ENCODE peak calls at places on chromosomes 12 and 14, in four cellular contexts. H is heart left ventricle, F is foreskin fibroblast, Z is tibial nerve. R is an unnamed sample.

GRCh38 chr12:105067511-105068031 is 16.7 kb downstream of the ALDH1L2 start:
- DNase-seq in H (no peak), F (peak; percentile 42), Z (no peak), R (no peak)

GRCh38 chr12:24814379-24815086 is 134.4 kb downstream of the BCAT1 start:
- DNase-seq in F (no peak), Z (no peak), H (no peak), R (no peak)

GRCh38 chr14:51844482-51844881 is 15.9 kb upstream of the GNG2 start:
- DNase-seq in F (no peak), Z (no peak), H (no peak), R (no peak)

GRCh38 chr12:46377678-46378077 is 5.1 kb upstream of the SLC38A2 start:
- DNase-seq in Z (no peak), H (no peak), F (no peak), R (no peak)

GRCh38 chr14:100671906-100672305 is 54.8 kb upstream of the DLK1 start:
- DNase-seq in Z (no peak), H (no peak), F (no peak), R (no peak)

GRCh38 chr14:37592288-37593274 is 2.5 kb downstream of the FOXA1 start:
- DNase-seq in F (no peak), Z (no peak), H (no peak), R (no peak)

GRCh38 chr14:72878746-72879145 is 15.2 kb downstream of the DPF3 start:
- DNase-seq in H (no peak), Z (no peak), F (no peak), R (no peak)

GRCh38 chr14:45185110-45185814 is 49.5 kb downstream of the FANCM start:
- DNase-seq in F (no peak), H (no peak), Z (no peak), R (no peak)

GRCh38 chr12:15701721-15702156 is 87.4 kb downstream of the EPS8 start:
- DNase-seq in H (no peak), Z (no peak), F (peak; percentile 58), R (no peak)

GRCh38 chr14:101601603-101602465 is 40.5 kb downstream of the DIO3 start:
- DNase-seq in Z (no peak), H (no peak), F (no peak), R (no peak)

GRCh38 chr12:29317556-29318363 is 63.2 kb downstream of the ERGIC2 start:
- DNase-seq in Z (peak; percentile 24), H (peak; percentile 57), F (peak; percentile 45), R (peak; percentile 60)

GRCh38 chr14:68785817-68786490 is 6.9 kb downstream of the ZFP36L1 start:
- DNase-seq in Z (no peak), H (no peak), F (peak; percentile 81), R (no peak)

GRCh38 chr12:15256760-15257159 is 35.5 kb upstream of the RERG start:
- DNase-seq in Z (peak; percentile 71), F (peak; percentile 75), H (no peak), R (no peak)

GRCh38 chr14:105393151-105393550 is 5.2 kb upstream of the TEX22 start:
- DNase-seq in Z (no peak), F (no peak), H (no peak), R (no peak)

GRCh38 chr12:115916910-115917668 is 360.4 kb downstream of the MED13L start:
- DNase-seq in F (peak; percentile 10), Z (peak; percentile 55), H (peak; percentile 49), R (no peak)

GRCh38 chr14:45252356-45253069 is 489 bp downstream of the MIS18BP1 start:
- DNase-seq in F (no peak), Z (no peak), H (no peak), R (no peak)

GRCh38 chr14:42214981-42215491 is 608.4 kb downstream of the LRFN5 start:
- DNase-seq in F (peak; percentile 97), H (no peak), Z (peak; percentile 13), R (peak; percentile 47)

GRCh38 chr12:28583771-28584261 is 393.6 kb downstream of the CCDC91 start:
- DNase-seq in F (peak; percentile 75), H (no peak), Z (no peak), R (peak; percentile 89)

DNA sequence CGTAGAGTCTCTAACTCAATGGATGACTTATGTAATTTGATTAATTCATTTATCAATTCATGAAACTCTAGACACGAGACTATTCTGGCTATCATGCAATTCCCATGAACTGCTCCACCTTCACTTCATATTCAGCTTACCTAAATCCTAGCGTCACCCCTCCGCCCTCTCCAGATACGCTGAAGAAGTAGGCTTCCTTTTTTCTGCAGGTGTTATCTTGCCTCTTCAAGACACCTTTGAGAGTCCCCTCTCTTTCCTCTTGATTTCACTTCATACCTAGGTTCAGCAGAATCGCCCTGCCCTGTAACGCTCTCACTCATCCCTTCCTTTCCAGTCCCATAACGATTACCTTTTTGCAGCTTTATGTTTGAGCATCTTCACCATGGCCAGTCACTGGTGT is 4.0 kb upstream of the RNASE4 start:
- DNase-seq in Z (no peak), H (no peak), F (no peak), R (no peak)
- H3K4me3 ChIP-seq in Z (no peak overlapping the region), H (peak overlapping the region; percentile 70), F (no peak overlapping the region), R (peak overlapping the region; percentile 82)

GRCh38 chr12:126617312-126617711 is 1552.1 kb downstream of the AACS start:
- DNase-seq in Z (no peak), F (no peak), H (no peak), R (no peak)
- TF ChIP-seq CTCF in Z (peak; percentile 5), F (peak; percentile 27), H (peak; percentile 38), R (peak; percentile 17)

GRCh38 chr12:33438890-33439586 is 581 bp downstream of the SYT10 start:
- DNase-seq in Z (no peak), H (no peak), F (no peak), R (peak; percentile 0)

GRCh38 chr12:33437598-33437997 is 2.0 kb downstream of the SYT10 start:
- DNase-seq in H (no peak), Z (no peak), F (no peak), R (no peak)

GRCh38 chr12:33439587-33440011 is at the start of gene SYT10:
- DNase-seq in F (no peak), Z (no peak), H (no peak), R (no peak)

GRCh38 chr12:33440477-33440876 is 858 bp upstream of the SYT10 start:
- DNase-seq in Z (no peak), F (no peak), H (no peak), R (no peak)

DNA sequence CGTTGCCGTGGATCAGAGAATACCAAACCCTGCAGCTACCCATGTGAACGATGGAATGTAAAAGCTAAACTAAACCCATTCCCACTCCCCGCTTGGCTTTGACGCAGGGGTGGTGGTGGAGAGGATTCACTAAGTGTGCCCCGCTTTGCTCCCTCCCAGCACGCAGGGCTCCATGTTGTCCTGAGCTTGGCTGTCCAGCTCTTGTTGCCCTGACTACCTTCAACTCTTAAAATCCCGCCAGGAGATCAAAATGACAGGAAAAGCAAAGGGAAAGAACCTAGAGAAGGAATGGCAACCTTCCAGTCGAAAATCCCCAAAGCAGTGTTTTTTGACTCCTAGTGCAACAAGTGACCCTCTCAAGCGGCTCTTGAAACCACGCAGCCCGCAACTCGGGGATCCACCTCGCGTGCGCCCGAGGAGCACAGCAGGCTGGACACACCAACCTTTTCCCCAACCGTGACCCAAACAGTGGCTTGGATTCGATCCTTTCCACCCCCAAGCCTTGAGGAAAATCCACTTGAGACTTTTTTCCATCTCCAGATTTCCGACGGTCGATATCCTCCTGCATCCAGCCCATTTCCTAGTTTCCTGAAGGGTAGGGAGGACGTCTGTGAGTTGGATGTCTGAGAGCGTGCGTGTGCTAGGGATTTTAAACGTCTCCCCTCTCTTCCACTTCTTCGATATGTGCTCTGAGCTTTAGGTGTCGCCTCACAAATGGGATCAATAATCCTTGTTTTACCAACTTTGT is 1.4 kb downstream of the SYT10 start:
- DNase-seq in F (no peak), Z (no peak), H (no peak), R (no peak)
- H3K4me3 ChIP-seq in F (no peak overlapping the region), Z (peak overlapping the region; percentile 62), H (peak overlapping the region; percentile 63), R (no peak overlapping the region)

DNA sequence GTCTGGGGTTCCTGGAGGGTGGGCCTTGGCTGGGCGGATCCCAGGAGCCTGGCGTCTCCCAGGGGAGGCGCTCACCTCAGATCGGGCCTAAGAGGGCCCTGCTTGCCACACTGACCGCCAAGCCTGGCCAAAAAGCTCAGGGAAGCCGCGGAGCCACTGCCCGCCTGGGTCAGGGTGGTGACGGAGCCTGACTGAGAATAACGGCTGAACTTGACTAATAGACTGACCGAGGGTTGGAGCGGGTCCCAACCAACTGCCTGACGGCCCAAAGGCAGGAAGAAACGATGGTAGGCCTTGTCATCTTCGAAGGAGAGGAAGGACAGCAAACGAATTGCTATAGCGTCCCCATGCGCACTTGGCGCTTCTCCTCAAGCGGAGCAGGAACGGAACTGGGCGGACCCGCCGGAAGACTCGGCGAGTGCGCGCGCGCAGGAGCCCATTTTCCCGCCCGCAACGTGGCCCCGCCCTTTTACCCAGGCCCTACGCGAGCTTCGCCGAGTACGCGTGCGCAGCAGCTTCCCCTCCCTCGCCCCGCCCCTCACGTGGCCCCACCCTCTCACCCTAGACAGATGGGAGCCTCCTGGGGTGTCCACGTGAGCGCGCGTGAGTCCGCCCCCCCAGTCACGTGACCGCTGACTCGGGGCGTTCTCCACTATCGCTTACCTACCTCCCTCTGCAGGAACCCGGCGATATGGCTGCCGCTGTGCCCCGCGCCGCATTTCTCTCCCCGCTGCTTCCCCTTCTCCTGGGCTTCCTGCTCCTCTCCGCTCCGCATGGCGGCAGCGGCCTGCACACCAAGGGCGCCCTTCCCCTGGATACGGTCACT is at the start of the genes ERP29 and TMEM116:
- DNase-seq in H (peak; percentile 100), Z (peak; percentile 100), F (peak; percentile 98), R (peak; percentile 92)
- TF ChIP-seq CTCF in H (peak; percentile 41), Z (peak; percentile 76), F (peak; percentile 34), R (peak; percentile 40)

GRCh38 chr12:88639361-88639760 is 59.1 kb upstream of the KITLG start:
- DNase-seq in H (no peak), F (no peak), Z (no peak), R (no peak)

GRCh38 chr12:88638388-88638787 is 58.1 kb upstream of the KITLG start:
- DNase-seq in F (no peak), H (no peak), Z (no peak), R (no peak)

GRCh38 chr12:88642675-88643431 is 62.6 kb upstream of the KITLG start:
- DNase-seq in F (no peak), Z (no peak), H (no peak), R (no peak)

GRCh38 chr12:88643685-88644084 is 63.4 kb upstream of the KITLG start:
- DNase-seq in H (no peak), Z (no peak), F (peak; percentile 71), R (no peak)

GRCh38 chr12:88638956-88639355 is 58.7 kb upstream of the KITLG start:
- DNase-seq in H (no peak), F (peak; percentile 43), Z (no peak), R (no peak)
- H3K4me3 ChIP-seq in H (no peak overlapping the region), F (no peak overlapping the region), Z (no peak overlapping the region), R (no peak overlapping the region)

R was measured in HFF-Myc.